ENCODE peak calls at places on chromosomes 16 and 17, in four cellular contexts. One of them, this sample, is unnamed.

GRCh38 chr16:88458039-88458772 is 5.1 kb downstream of the ZFPM1 start:
- DNase-seq in EL: no peak
- DNase-seq in naive thymus-derived CD8-positive, alpha-beta T cell: no peak
- DNase-seq in heart right ventricle: no peak
- DNase-seq in this sample: no peak

GRCh38 chr17:49285716-49286115 is 55.1 kb upstream of the PHOSPHO1 start:
- DNase-seq in EL: no peak
- DNase-seq in naive thymus-derived CD8-positive, alpha-beta T cell: no peak
- DNase-seq in heart right ventricle: no peak
- DNase-seq in this sample: no peak

GRCh38 chr17:63859257-63859656 is 14.2 kb downstream of the CSH2 start:
- DNase-seq in EL: no peak
- DNase-seq in naive thymus-derived CD8-positive, alpha-beta T cell: no peak
- DNase-seq in heart right ventricle: no peak
- DNase-seq in this sample: no peak

GRCh38 chr16:56265746-56266145 is 74.5 kb downstream of the GNAO1 start:
- DNase-seq in EL: no peak
- DNase-seq in naive thymus-derived CD8-positive, alpha-beta T cell: no peak
- DNase-seq in heart right ventricle: no peak
- DNase-seq in this sample: no peak

GRCh38 chr16:10862432-10862831 is 14.6 kb upstream of the CIITA start:
- DNase-seq in EL: peak; percentile 80
- DNase-seq in naive thymus-derived CD8-positive, alpha-beta T cell: no peak
- DNase-seq in heart right ventricle: no peak
- DNase-seq in this sample: no peak

GRCh38 chr17:61314368-61315078 is 85.1 kb upstream of the TBX2 start:
- DNase-seq in EL: no peak
- DNase-seq in naive thymus-derived CD8-positive, alpha-beta T cell: no peak
- DNase-seq in heart right ventricle: peak; percentile 50
- DNase-seq in this sample: no peak

GRCh38 chr17:4934173-4934979 is 2.3 kb downstream of the GP1BA start:
- DNase-seq in EL: peak; percentile 58
- DNase-seq in naive thymus-derived CD8-positive, alpha-beta T cell: no peak
- DNase-seq in heart right ventricle: peak; percentile 37
- DNase-seq in this sample: peak; percentile 65

GRCh38 chr16:88448461-88449266 is 4.4 kb upstream of the ZFPM1 start:
- DNase-seq in EL: no peak
- DNase-seq in naive thymus-derived CD8-positive, alpha-beta T cell: no peak
- DNase-seq in heart right ventricle: no peak
- DNase-seq in this sample: no peak

GRCh38 chr16:29959293-29959692 is 2.6 kb upstream of the TMEM219 start:
- DNase-seq in EL: no peak
- DNase-seq in naive thymus-derived CD8-positive, alpha-beta T cell: no peak
- DNase-seq in heart right ventricle: no peak
- DNase-seq in this sample: no peak

GRCh38 chr16:67481561-67482259 is 753 bp upstream of the ATP6V0D1 start:
- DNase-seq in EL: no peak
- DNase-seq in naive thymus-derived CD8-positive, alpha-beta T cell: peak; percentile 38
- DNase-seq in heart right ventricle: peak; percentile 62
- DNase-seq in this sample: peak; percentile 70

This sample was measured in transverse colon.